ENCODE peak calls at places on chromosomes 4 and X, in seven cellular contexts. One of them, this sample, is unnamed.

GRCh38 chr4:124386648-124387047 is 325.9 kb downstream of the ANKRD50 start:
- DNase-seq in H1: no peak
- DNase-seq in A549: no peak
- DNase-seq in mesenchymal stem cell: no peak
- DNase-seq in MM.1S: peak; percentile 58
- DNase-seq in IMR-90: no peak
- DNase-seq in astrocyte: no peak
- DNase-seq in this sample: no peak

GRCh38 chrX:154092371-154092770 is 5.1 kb downstream of the MECP2 start:
- DNase-seq in IMR-90: no peak
- DNase-seq in A549: no peak
- DNase-seq in MM.1S: no peak
- DNase-seq in H1: no peak
- DNase-seq in mesenchymal stem cell: no peak
- DNase-seq in astrocyte: no peak
- DNase-seq in this sample: no peak

GRCh38 chr4:1866095-1866755 is 5.0 kb upstream of the NSD2 start:
- DNase-seq in H1: no peak
- DNase-seq in mesenchymal stem cell: no peak
- DNase-seq in A549: no peak
- DNase-seq in IMR-90: no peak
- DNase-seq in MM.1S: no peak
- DNase-seq in astrocyte: no peak
- DNase-seq in this sample: peak; percentile 41

GRCh38 chr4:657338-658030 is 16.6 kb downstream of the ATP5ME start:
- DNase-seq in H1: no peak
- DNase-seq in MM.1S: no peak
- DNase-seq in astrocyte: no peak
- DNase-seq in A549: no peak
- DNase-seq in IMR-90: no peak
- DNase-seq in mesenchymal stem cell: no peak
- DNase-seq in this sample: no peak

GRCh38 chr4:108172231-108172779 is 3.6 kb upstream of the LEF1 start:
- DNase-seq in H1: no peak
- DNase-seq in A549: no peak
- DNase-seq in mesenchymal stem cell: peak; percentile 60
- DNase-seq in astrocyte: peak; percentile 24
- DNase-seq in IMR-90: no peak
- DNase-seq in MM.1S: peak; percentile 66
- DNase-seq in this sample: peak; percentile 39

GRCh38 chr4:79638735-79639134 is 230.7 kb upstream of the GK2 start:
- DNase-seq in IMR-90: no peak
- DNase-seq in A549: no peak
- DNase-seq in mesenchymal stem cell: no peak
- DNase-seq in MM.1S: no peak
- DNase-seq in H1: no peak
- DNase-seq in astrocyte: no peak
- DNase-seq in this sample: no peak

GRCh38 chr4:161256172-161256571 is 907.6 kb downstream of the FSTL5 start:
- DNase-seq in IMR-90: no peak
- DNase-seq in A549: no peak
- DNase-seq in astrocyte: peak; percentile 1
- DNase-seq in H1: no peak
- DNase-seq in MM.1S: no peak
- DNase-seq in mesenchymal stem cell: peak; percentile 8
- DNase-seq in this sample: no peak

GRCh38 chr4:105059337-105059736 is 87.3 kb upstream of the TET2 start:
- DNase-seq in H1: no peak
- DNase-seq in IMR-90: no peak
- DNase-seq in MM.1S: no peak
- DNase-seq in astrocyte: peak; percentile 18
- DNase-seq in A549: no peak
- DNase-seq in mesenchymal stem cell: no peak
- DNase-seq in this sample: no peak

GRCh38 chrX:38260231-38260630 is 39.6 kb upstream of the SRPX start:
- DNase-seq in mesenchymal stem cell: peak; percentile 42
- DNase-seq in IMR-90: peak; percentile 11
- DNase-seq in A549: peak; percentile 43
- DNase-seq in MM.1S: no peak
- DNase-seq in H1: no peak
- DNase-seq in astrocyte: no peak
- DNase-seq in this sample: peak; percentile 35

DNA sequence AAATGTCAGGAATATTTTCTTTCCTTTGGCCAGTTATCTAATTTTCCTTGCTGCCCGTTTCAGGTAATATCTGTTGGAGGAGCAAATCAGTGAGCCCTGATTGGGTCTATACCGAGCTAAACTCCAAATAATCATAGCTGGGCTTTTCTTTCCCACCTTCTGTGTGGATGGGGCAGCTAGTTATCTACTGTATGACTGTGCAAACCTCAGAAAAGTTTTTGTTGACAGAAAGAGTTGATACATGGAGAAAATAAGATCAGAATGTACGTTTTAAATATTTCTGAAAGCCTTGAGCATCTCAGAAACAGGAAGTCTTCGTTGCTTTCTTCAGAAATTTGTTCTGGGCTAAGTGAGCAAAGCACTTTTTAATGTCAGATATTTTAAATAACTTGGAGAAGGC is 6.2 kb upstream of the CXCL5 start:
- DNase-seq in MM.1S: no peak
- DNase-seq in H1: no peak
- DNase-seq in A549: no peak
- DNase-seq in IMR-90: no peak
- DNase-seq in mesenchymal stem cell: no peak
- DNase-seq in astrocyte: no peak
- DNase-seq in this sample: no peak
- H3K4me1 ChIP-seq in MM.1S: no peaks in the 10 kb centered on the region
- H3K4me1 ChIP-seq in H1: no peaks in the 10 kb centered on the region
- H3K4me1 ChIP-seq in A549: peaks cover 34% of the 10 kb centered on the region
- H3K4me1 ChIP-seq in IMR-90: no peaks in the 10 kb centered on the region
- H3K4me1 ChIP-seq in mesenchymal stem cell: no peaks in the 10 kb centered on the region
- H3K4me1 ChIP-seq in astrocyte: no peaks in the 10 kb centered on the region
- H3K4me1 ChIP-seq in this sample: no peaks in the 10 kb centered on the region

GRCh38 chrX:134174273-134174660 is 62.7 kb upstream of the CCDC160 start:
- DNase-seq in astrocyte: no peak
- DNase-seq in MM.1S: no peak
- DNase-seq in H1: no peak
- DNase-seq in A549: no peak
- DNase-seq in mesenchymal stem cell: no peak
- DNase-seq in IMR-90: no peak
- DNase-seq in this sample: no peak

GRCh38 chrX:134174859-134175258 is 62.1 kb upstream of the CCDC160 start:
- DNase-seq in H1: peak; percentile 39
- DNase-seq in MM.1S: no peak
- DNase-seq in IMR-90: no peak
- DNase-seq in A549: no peak
- DNase-seq in mesenchymal stem cell: no peak
- DNase-seq in astrocyte: no peak
- DNase-seq in this sample: no peak

GRCh38 chrX:134171661-134172587 is 65.1 kb upstream of the CCDC160 start:
- DNase-seq in mesenchymal stem cell: peak; percentile 6
- DNase-seq in IMR-90: no peak
- DNase-seq in astrocyte: no peak
- DNase-seq in MM.1S: no peak
- DNase-seq in H1: no peak
- DNase-seq in A549: no peak
- DNase-seq in this sample: no peak

GRCh38 chrX:134172588-134173259 is 64.3 kb upstream of the CCDC160 start:
- DNase-seq in astrocyte: no peak
- DNase-seq in IMR-90: no peak
- DNase-seq in H1: no peak
- DNase-seq in A549: peak; percentile 7
- DNase-seq in mesenchymal stem cell: peak; percentile 23
- DNase-seq in MM.1S: peak; percentile 20
- DNase-seq in this sample: no peak

DNA sequence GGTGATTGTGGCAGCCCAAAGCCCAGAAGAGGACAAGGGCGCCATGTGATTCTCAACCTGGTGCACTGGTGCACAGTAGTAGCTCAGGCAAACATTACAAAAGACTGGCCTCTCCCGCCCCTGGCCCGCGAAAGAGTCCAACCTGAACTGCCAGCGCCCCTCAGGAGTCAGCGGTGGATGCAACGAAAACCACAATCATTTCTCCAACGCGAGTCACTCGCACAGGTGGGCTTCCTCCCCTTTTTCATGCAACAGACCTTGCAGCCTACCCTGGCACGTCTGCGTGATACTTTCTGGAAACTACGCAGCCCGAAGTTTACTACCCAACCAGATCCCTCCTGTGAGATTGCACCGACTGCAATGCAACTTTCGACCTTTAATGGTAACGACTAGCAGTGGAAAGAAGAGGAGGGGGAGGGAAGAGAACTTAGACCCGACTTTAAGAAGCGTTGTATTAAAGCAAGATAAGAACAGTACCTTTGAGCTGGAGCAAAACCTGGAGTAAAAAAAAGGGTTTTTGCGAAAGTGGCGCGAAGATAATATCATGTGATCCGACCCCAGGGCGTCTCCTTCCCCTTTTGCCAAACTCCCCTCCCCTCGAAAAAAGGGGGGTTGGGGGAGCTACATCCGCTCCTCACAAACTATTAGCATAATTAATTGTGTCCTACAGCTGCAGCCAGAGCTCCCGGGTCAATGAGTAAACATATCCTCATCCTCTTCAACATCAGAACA is 63.3 kb upstream of the CCDC160 start:
- DNase-seq in astrocyte: no peak
- DNase-seq in IMR-90: no peak
- DNase-seq in MM.1S: no peak
- DNase-seq in H1: no peak
- DNase-seq in A549: no peak
- DNase-seq in mesenchymal stem cell: no peak
- DNase-seq in this sample: no peak
- H3K4me2 ChIP-seq in astrocyte: peak overlapping the region; percentile 46
- H3K4me2 ChIP-seq in IMR-90: no peak overlapping the region
- H3K4me2 ChIP-seq in MM.1S: no peak overlapping the region
- H3K4me2 ChIP-seq in H1: peak overlapping the region; percentile 40
- H3K4me2 ChIP-seq in A549: peak overlapping the region; percentile 75
- H3K4me2 ChIP-seq in mesenchymal stem cell: peak overlapping the region; percentile 47
- H3K4me2 ChIP-seq in this sample: no peak overlapping the region

GRCh38 chr4:48340276-48340904 is 939 bp upstream of the SLAIN2 start:
- DNase-seq in H1: no peak
- DNase-seq in mesenchymal stem cell: peak; percentile 92
- DNase-seq in astrocyte: peak; percentile 73
- DNase-seq in MM.1S: no peak
- DNase-seq in A549: peak; percentile 10
- DNase-seq in IMR-90: peak; percentile 83
- DNase-seq in this sample: peak; percentile 50

GRCh38 chr4:48342559-48342878 is 1.2 kb downstream of the SLAIN2 start:
- DNase-seq in MM.1S: peak; percentile 22
- DNase-seq in A549: no peak
- DNase-seq in astrocyte: no peak
- DNase-seq in IMR-90: no peak
- DNase-seq in mesenchymal stem cell: peak; percentile 25
- DNase-seq in H1: no peak
- DNase-seq in this sample: peak; percentile 41

GRCh38 chr4:48341776-48342558 is 638 bp downstream of the SLAIN2 start:
- DNase-seq in astrocyte: no peak
- DNase-seq in mesenchymal stem cell: peak; percentile 58
- DNase-seq in MM.1S: peak; percentile 45
- DNase-seq in IMR-90: peak; percentile 28
- DNase-seq in H1: no peak
- DNase-seq in A549: no peak
- DNase-seq in this sample: peak; percentile 66

GRCh38 chr4:48339642-48340041 is 1.7 kb upstream of the SLAIN2 start:
- DNase-seq in MM.1S: no peak
- DNase-seq in astrocyte: no peak
- DNase-seq in mesenchymal stem cell: peak; percentile 14
- DNase-seq in IMR-90: no peak
- DNase-seq in A549: no peak
- DNase-seq in H1: no peak
- DNase-seq in this sample: no peak

DNA sequence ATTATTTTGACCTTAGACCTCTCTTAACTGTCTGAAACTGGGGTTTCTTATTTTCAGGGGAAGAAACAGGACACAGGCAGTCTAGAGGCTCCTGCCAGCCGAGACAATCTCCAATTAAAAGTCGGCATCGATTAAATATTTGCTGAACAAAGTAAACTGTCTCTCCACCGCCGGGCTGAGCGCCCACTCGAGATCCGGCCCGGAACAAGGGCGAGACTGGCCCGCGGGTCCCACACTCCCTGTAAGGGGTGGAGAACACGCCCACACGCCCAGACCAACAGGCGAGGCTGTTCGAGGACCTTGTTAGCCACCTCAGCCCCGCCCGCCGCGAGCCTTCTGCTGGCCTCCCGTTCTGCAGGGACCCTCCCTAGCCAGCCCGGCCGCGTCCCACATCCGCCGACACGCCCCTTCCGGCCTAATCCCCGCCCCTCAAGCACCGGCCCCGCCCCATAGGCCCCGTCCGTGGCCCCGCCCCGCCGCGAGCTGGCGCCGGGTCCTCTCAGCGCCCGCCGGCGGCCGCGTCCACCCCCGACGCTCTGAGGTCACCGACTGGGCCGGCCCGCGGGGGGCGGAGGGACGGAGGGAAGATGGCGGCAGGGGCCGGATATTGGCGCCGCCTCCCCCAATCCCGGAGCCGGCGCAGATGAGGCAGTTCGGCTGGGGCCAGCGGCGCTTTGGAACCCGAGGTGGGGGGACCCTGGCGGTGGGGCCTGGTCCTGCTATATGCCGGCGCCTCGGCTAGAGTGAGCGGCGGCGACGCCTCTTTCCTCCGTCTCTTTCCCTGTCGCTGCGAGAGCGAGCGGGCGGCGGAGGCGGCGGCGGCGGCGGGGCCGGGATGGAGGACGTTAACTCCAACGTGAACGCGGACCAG is at the start of gene SLAIN2:
- DNase-seq in A549: peak; percentile 86
- DNase-seq in astrocyte: peak; percentile 97
- DNase-seq in H1: peak; percentile 94
- DNase-seq in IMR-90: peak; percentile 97
- DNase-seq in MM.1S: peak; percentile 95
- DNase-seq in mesenchymal stem cell: peak; percentile 99
- DNase-seq in this sample: peak; percentile 95
- H3K4me1 ChIP-seq in A549: peaks cover 24% of the 10 kb centered on the region
- H3K4me1 ChIP-seq in astrocyte: peaks cover 10% of the 10 kb centered on the region
- H3K4me1 ChIP-seq in H1: no peaks in the 10 kb centered on the region
- H3K4me1 ChIP-seq in IMR-90: peaks cover 5% of the 10 kb centered on the region
- H3K4me1 ChIP-seq in MM.1S: peaks cover 28% of the 10 kb centered on the region
- H3K4me1 ChIP-seq in mesenchymal stem cell: no peaks in the 10 kb centered on the region
- H3K4me1 ChIP-seq in this sample: peaks cover 29% of the 10 kb centered on the region

DNA sequence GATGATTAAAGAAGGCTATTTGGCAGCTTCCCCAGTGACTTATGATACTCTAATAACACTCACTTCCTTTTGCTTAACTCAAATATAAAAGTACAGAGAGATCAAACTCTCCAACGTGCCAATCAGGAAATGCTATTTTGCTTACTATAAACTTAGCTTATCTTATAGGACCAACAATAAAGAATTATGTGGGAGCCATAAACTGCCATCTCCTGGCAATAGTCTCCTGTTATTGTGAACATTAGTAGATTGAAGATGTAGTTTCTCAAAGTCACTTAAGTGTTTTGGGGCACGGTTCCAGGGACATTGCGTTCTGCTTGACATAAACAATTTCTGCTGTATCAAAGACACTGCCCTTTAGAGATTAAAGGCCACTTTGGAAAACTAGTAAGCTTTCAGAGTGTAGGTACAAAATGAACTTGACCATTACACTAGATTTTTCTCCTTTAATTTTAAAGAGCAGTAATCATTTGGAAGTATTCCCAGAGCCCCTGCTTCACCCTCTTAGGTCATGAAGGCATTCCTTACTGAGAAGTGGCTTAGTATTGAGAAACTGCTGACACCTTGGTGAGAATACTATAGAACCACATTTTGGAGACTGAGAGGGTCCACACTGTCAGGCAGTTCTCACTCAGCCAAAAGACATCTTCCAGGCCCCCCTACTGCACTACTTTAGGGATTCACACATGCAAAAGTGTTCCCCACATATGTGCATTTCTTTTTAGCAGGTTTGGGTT is 51.9 kb downstream of the MAOA start:
- DNase-seq in mesenchymal stem cell: peak; percentile 62
- DNase-seq in H1: no peak
- DNase-seq in A549: no peak
- DNase-seq in IMR-90: no peak
- DNase-seq in MM.1S: no peak
- DNase-seq in astrocyte: no peak
- DNase-seq in this sample: no peak
- H3K4me2 ChIP-seq in mesenchymal stem cell: no peak overlapping the region
- H3K4me2 ChIP-seq in H1: no peak overlapping the region
- H3K4me2 ChIP-seq in A549: no peak overlapping the region
- H3K4me2 ChIP-seq in IMR-90: no peak overlapping the region
- H3K4me2 ChIP-seq in MM.1S: no peak overlapping the region
- H3K4me2 ChIP-seq in astrocyte: no peak overlapping the region
- H3K4me2 ChIP-seq in this sample: no peak overlapping the region